ENCODE peak calls at places on chromosome 7, in six cellular contexts. R, Z, P, S, F and K are unnamed samples.

GRCh38 chr7:106425017-106425719 is 140.4 kb upstream of the NAMPT start:
- DNase-seq in S (peak), Z (peak), F (peak), R (peak), P (peak), K (peak)

GRCh38 chr7:27108390-27109127 is 6.1 kb upstream of the HOXA2 start:
- DNase-seq in Z (peak), P (no peak), S (peak), R (no peak), F (no peak), K (no peak)

GRCh38 chr7:37007731-37008130 is 283.4 kb upstream of the AOAH start:
- DNase-seq in S (no peak), R (no peak), P (no peak), Z (no peak), F (no peak), K (no peak)

GRCh38 chr7:70779321-70779720 is 352.6 kb upstream of the GALNT17 start:
- DNase-seq in Z (no peak), S (no peak), P (no peak), F (no peak), R (no peak), K (no peak)

GRCh38 chr7:116598278-116598677 is 73.4 kb downstream of the CAV1 start:
- DNase-seq in S (no peak), R (no peak), P (no peak), F (no peak), Z (no peak), K (no peak)

GRCh38 chr7:16241017-16241416 is 180.3 kb downstream of the CRPPA start:
- DNase-seq in R (no peak), S (no peak), F (no peak), P (no peak), Z (no peak), K (no peak)

GRCh38 chr7:96285579-96285978 is 36.3 kb downstream of the SLC25A13 start:
- DNase-seq in F (no peak), S (peak), P (no peak), R (no peak), Z (no peak), K (no peak)

GRCh38 chr7:32347244-32347828 is 142.8 kb downstream of the LSM5 start:
- DNase-seq in S (peak), R (no peak), F (no peak), Z (no peak), P (no peak), K (no peak)

GRCh38 chr7:124032369-124033092 is at the start of gene TMEM229A:
- DNase-seq in P (peak), F (peak), Z (peak), S (peak), R (no peak), K (no peak)

GRCh38 chr7:92904292-92905131 is 68.1 kb upstream of the CDK6 start:
- DNase-seq in P (no peak), S (peak), F (no peak), Z (no peak), R (no peak), K (peak)

GRCh38 chr7:95491634-95492314 is 6.0 kb downstream of the ASB4 start:
- DNase-seq in P (no peak), S (no peak), F (no peak), R (no peak), Z (no peak), K (no peak)

GRCh38 chr7:22418251-22419046 is 61.5 kb upstream of the RAPGEF5 start:
- DNase-seq in F (no peak), P (no peak), Z (no peak), S (peak), R (peak), K (no peak)

GRCh38 chr7:92665926-92666325 is 75.7 kb upstream of the FAM133B start:
- DNase-seq in F (no peak), Z (no peak), R (no peak), S (no peak), P (no peak), K (no peak)

GRCh38 chr7:28130277-28130676 is 50.3 kb downstream of the JAZF1 start:
- DNase-seq in S (no peak), Z (peak), P (no peak), R (no peak), F (no peak), K (no peak)

GRCh38 chr7:99428972-99429566 is 9.5 kb downstream of the PTCD1 start:
- DNase-seq in Z (no peak), F (no peak), S (no peak), P (no peak), R (no peak), K (no peak)

GRCh38 chr7:126228356-126229061 is 1024.2 kb downstream of the GRM8 start:
- DNase-seq in Z (no peak), R (no peak), F (no peak), S (no peak), P (no peak), K (no peak)

GRCh38 chr7:47480576-47481538 is 101.1 kb downstream of the TNS3 start:
- DNase-seq in R (no peak), Z (no peak), P (no peak), S (no peak), F (peak), K (no peak)

GRCh38 chr7:27972272-27972671 is 208.3 kb downstream of the JAZF1 start:
- DNase-seq in F (no peak), S (no peak), Z (no peak), P (no peak), R (no peak), K (no peak)

GRCh38 chr7:3730271-3730670 is 429.2 kb downstream of the SDK1 start:
- DNase-seq in P (no peak), F (no peak), R (no peak), Z (no peak), S (no peak), K (no peak)

GRCh38 chr7:74289018-74289659 is at the start of gene CLIP2:
- DNase-seq in R (peak), P (peak), F (peak), S (peak), Z (peak), K (peak)

GRCh38 chr7:74289660-74290589 is 718 bp downstream of the CLIP2 start:
- DNase-seq in S (no peak), Z (peak), F (no peak), P (peak), R (no peak), K (no peak)

GRCh38 chr7:74286131-74286530 is 3.1 kb upstream of the CLIP2 start:
- DNase-seq in P (no peak), R (no peak), Z (no peak), F (no peak), S (no peak), K (no peak)

GRCh38 chr7:74287303-74288033 is 1.7 kb upstream of the CLIP2 start:
- DNase-seq in F (no peak), R (no peak), P (no peak), Z (no peak), S (no peak), K (no peak)

GRCh38 chr7:74288034-74288881 is 949 bp upstream of the CLIP2 start:
- DNase-seq in P (no peak), F (no peak), S (no peak), R (no peak), Z (no peak), K (no peak)
- TF ChIP-seq POLR2A in P (no peak), F (no peak), S (no peak), R (no peak), Z (no peak), K (no peak)

DNA sequence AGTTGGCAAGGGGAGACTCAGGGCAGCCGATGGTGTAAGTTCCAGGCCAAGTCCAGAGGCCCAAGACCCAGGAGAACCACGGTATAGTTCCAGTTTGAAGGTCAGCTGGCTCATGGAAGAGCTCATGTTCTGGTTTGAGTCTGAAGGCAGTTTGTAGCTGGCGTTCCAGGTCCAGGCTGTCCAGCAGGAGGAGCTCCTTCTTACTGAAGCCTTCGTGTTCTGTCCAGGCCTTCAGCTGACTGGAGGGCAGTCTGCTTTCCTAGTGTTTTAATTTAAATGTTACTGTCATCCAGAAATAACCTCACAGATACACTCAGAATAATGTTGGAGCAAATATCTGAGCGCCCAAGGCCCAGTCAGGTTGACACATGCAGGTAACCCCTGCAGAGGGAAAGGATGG is 4.2 kb downstream of the SUN1 start:
- DNase-seq in Z (peak), P (no peak), R (no peak), F (no peak), S (peak), K (no peak)
- TF ChIP-seq CTCF in Z (peak), P (peak), R (peak), F (peak), S (peak), K (no peak)

GRCh38 chr7:149815121-149815520 is 23.1 kb upstream of the ZNF862 start:
- DNase-seq in P (no peak), Z (no peak), S (no peak), R (no peak), F (no peak), K (no peak)
- TF ChIP-seq POLR2A in P (no peak), Z (no peak), S (no peak), R (no peak), F (no peak), K (no peak)

DNA sequence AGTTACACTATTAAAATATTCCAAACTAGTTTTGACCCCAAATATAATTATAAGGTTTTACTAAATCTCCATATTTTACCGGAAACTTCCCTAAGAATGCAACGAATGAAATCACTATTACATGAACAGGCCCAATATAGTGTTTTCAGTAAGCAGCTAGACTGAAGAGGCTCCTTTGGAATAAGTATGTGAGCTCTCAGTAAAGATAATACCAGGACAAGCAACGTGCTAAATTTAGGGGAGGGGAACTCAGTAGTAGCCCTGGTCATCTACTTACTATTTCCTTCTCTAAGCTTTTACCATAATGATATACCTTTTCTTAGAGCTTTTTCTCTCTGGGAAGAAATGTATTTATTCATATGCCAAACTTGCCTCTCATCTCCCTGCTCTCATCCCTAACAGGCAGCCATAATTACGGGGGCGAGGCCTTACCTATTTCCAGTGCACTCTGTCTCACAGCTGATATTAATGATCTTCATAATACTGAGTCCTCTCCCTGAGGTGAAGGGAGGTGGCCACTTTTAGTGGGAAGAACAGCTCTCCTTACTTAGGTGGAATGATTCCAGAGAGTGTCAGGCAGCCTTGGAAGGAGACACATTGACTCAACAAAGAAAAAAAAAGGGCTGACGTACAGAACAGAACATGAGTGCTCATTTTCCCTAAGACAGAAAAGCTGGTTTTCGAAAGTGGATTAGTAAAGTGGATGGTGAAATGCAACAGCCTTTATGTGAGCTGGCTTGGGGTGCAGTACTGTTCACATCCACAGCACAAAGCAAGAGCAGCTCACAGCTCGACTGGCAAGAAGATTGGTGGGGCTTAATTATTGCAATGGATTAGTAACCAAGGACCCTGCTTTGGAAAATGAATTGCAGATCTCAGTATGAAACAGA is 165.4 kb downstream of the GLI3 start:
- DNase-seq in P (no peak), S (no peak), Z (no peak), F (no peak), R (no peak), K (no peak)
- TF ChIP-seq CTCF in P (no peak), S (no peak), Z (no peak), F (no peak), R (peak), K (no peak)

DNA sequence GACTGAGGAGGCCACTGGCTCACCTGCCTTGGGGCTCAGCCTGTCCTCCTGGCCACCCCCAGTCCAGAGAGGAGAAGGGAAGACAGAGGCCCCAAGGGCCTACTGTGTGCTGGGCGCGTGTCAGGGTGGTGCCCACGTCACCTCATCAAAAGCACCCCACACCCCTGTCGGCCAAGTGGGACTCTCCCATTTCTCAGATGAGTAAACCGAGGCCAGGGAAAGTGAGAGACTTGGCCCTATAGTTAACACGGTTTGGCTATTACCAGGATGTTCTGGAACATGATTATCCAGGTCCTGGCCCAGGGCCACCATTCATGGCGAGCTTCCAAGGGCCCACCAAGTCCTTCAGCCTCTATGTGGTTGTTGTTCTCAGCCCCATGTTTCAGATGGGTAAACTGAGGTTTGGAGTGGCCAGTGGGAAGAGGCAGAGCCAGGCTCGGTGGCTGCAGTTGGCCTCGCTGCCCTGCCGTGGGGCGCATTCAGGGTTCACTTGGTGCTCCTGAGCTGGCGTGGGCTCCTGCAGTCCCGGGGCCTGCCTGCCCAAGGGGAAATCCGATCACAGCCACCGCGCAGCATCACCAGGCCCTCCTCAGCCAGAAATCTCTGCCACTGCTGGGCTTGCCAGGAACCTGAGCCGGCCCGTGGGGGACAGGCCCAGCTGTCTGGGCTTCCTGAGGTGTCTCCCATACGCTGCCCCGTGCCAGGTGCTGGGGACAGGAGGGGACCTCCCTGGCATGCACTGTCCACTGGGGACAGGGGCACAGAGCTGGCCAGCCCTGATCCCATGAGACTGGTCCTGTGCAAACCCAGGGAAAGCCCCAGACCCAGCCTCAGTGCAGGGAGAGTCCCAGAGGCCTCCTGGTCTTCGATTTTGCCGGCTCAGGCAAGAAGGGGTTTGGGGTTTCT is 117.7 kb upstream of the TNRC18 start:
- DNase-seq in F (no peak), R (no peak), Z (no peak), P (no peak), S (no peak), K (no peak)
- TF ChIP-seq POLR2A in F (no peak), R (no peak), Z (no peak), P (no peak), S (no peak), K (no peak)